ENCODE peak calls at places on chromosomes 11 and 22, in six cellular contexts. L is NCI-H1105, U is left ventricle myocardium inferior, E is NCI-H460, Q is heart right ventricle, Y is aorta. A is an unnamed sample.

GRCh38 chr22:49677495-49677889 is 150.2 kb downstream of the BRD1 start:
- DNase-seq in L (no peak), U (no peak), E (no peak), Q (no peak), Y (no peak), A (peak; percentile 40)

GRCh38 chr22:19014886-19015285 is 78.8 kb upstream of the PRODH start:
- DNase-seq in L (no peak), U (no peak), E (no peak), Q (no peak), Y (no peak), A (no peak)

GRCh38 chr11:72580648-72580950 is 93.6 kb downstream of the PDE2A start:
- DNase-seq in L (no peak), U (no peak), E (no peak), Q (no peak), Y (peak; percentile 24), A (no peak)

GRCh38 chr11:77068461-77069335 is 1.9 kb downstream of the CAPN5 start:
- DNase-seq in L (no peak), U (no peak), E (no peak), Q (no peak), Y (no peak), A (no peak)

GRCh38 chr11:65576867-65577755 is 1.3 kb downstream of the EHBP1L1 start:
- DNase-seq in L (no peak), U (peak; percentile 55), E (peak; percentile 33), Q (peak; percentile 61), Y (peak; percentile 92), A (peak; percentile 85)

GRCh38 chr22:20398420-20398819 is 4.5 kb downstream of the ZNF74 start:
- DNase-seq in L (no peak), U (no peak), E (no peak), Q (no peak), Y (no peak), A (no peak)

GRCh38 chr22:32589007-32589406 is 114.4 kb downstream of the FBXO7 start:
- DNase-seq in L (no peak), U (no peak), E (no peak), Q (no peak), Y (no peak), A (no peak)

GRCh38 chr11:60786811-60787567 is 1.9 kb downstream of the MS4A10 start:
- DNase-seq in L (no peak), U (peak; percentile 79), E (no peak), Q (peak; percentile 72), Y (peak; percentile 75), A (peak; percentile 56)

GRCh38 chr11:35030716-35031213 is 108.2 kb upstream of the CD44 start:
- DNase-seq in L (no peak), U (peak; percentile 35), E (peak; percentile 86), Q (peak; percentile 48), Y (peak; percentile 75), A (no peak)

GRCh38 chr11:117523680-117524079 is 196.0 kb downstream of the CEP164 start:
- DNase-seq in L (no peak), U (no peak), E (no peak), Q (no peak), Y (no peak), A (no peak)

GRCh38 chr22:36359172-36359973 is 28.4 kb downstream of the MYH9 start:
- DNase-seq in L (no peak), U (no peak), E (no peak), Q (no peak), Y (no peak), A (no peak)

GRCh38 chr11:94821439-94821838 is 53.3 kb downstream of the AMOTL1 start:
- DNase-seq in L (no peak), U (no peak), E (no peak), Q (no peak), Y (no peak), A (no peak)

GRCh38 chr22:44328326-44328725 is 15.6 kb upstream of the SHISAL1 start:
- DNase-seq in L (no peak), U (no peak), E (no peak), Q (no peak), Y (no peak), A (peak; percentile 59)

GRCh38 chr22:49097966-49098365 is 729.7 kb downstream of the BRD1 start:
- DNase-seq in L (no peak), U (no peak), E (no peak), Q (no peak), Y (peak; percentile 46), A (peak; percentile 14)

GRCh38 chr11:126414615-126415014 is 59.1 kb downstream of the ST3GAL4 start:
- DNase-seq in L (no peak), U (no peak), E (no peak), Q (peak; percentile 40), Y (no peak), A (peak; percentile 39)

GRCh38 chr11:14275081-14275480 is 83.9 kb downstream of the RRAS2 start:
- DNase-seq in L (no peak), U (no peak), E (no peak), Q (no peak), Y (no peak), A (no peak)

GRCh38 chr11:27447288-27447914 is 25.2 kb downstream of the LGR4 start:
- DNase-seq in L (no peak), U (no peak), E (no peak), Q (no peak), Y (no peak), A (no peak)

GRCh38 chr22:19886605-19887250 is 32.1 kb upstream of the GNB1L start:
- DNase-seq in L (no peak), U (peak; percentile 17), E (no peak), Q (no peak), Y (peak; percentile 69), A (peak; percentile 79)

GRCh38 chr11:86346513-86346912 is 28.2 kb upstream of the CCDC81 start:
- DNase-seq in L (no peak), U (no peak), E (no peak), Q (no peak), Y (no peak), A (no peak)

GRCh38 chr11:71251761-71252433 is 480 bp downstream of the SHANK2 start:
- DNase-seq in L (peak; percentile 54), U (no peak), E (no peak), Q (peak; percentile 19), Y (no peak), A (no peak)

GRCh38 chr11:120708511-120709183 is 197.1 kb downstream of the GRIK4 start:
- DNase-seq in L (no peak), U (no peak), E (no peak), Q (no peak), Y (no peak), A (no peak)

GRCh38 chr11:122720482-122720881 is 65.0 kb downstream of the UBASH3B start:
- DNase-seq in L (no peak), U (no peak), E (no peak), Q (no peak), Y (no peak), A (no peak)

GRCh38 chr22:22089459-22090308 is 107.1 kb upstream of the TOP3B start:
- DNase-seq in L (no peak), U (no peak), E (no peak), Q (no peak), Y (no peak), A (no peak)

GRCh38 chr11:77102246-77103210 is at the start of gene OMP:
- DNase-seq in L (no peak), U (no peak), E (no peak), Q (peak; percentile 8), Y (peak; percentile 30), A (no peak)

GRCh38 chr11:31800398-31801265 is 10.5 kb downstream of the PAX6 start:
- DNase-seq in L (no peak), U (no peak), E (no peak), Q (no peak), Y (no peak), A (no peak)

GRCh38 chr11:28860898-28861297 is 752.7 kb downstream of the METTL15 start:
- DNase-seq in L (no peak), U (no peak), E (peak; percentile 94), Q (no peak), Y (no peak), A (no peak)

GRCh38 chr22:31084811-31085492 is 3.8 kb downstream of the SMTN start:
- DNase-seq in L (peak; percentile 43), U (peak; percentile 90), E (peak; percentile 54), Q (peak; percentile 90), Y (peak; percentile 95), A (peak; percentile 95)

GRCh38 chr11:116232364-116232801 is 540.4 kb downstream of the BUD13 start:
- DNase-seq in L (peak; percentile 49), U (no peak), E (no peak), Q (no peak), Y (no peak), A (no peak)

GRCh38 chr22:17910561-17911311 is 113.6 kb downstream of the MICAL3 start:
- DNase-seq in L (no peak), U (peak; percentile 78), E (no peak), Q (peak; percentile 69), Y (peak; percentile 87), A (no peak)

GRCh38 chr22:20421507-20421874 is 16.1 kb downstream of the SCARF2 start:
- DNase-seq in L (no peak), U (no peak), E (no peak), Q (no peak), Y (peak; percentile 9), A (peak; percentile 4)

GRCh38 chr11:69425444-69425843 is 56.0 kb upstream of the LINC01488 start:
- DNase-seq in L (no peak), U (no peak), E (no peak), Q (no peak), Y (no peak), A (no peak)

GRCh38 chr22:45183974-45184373 is 20.2 kb downstream of the NUP50 start:
- DNase-seq in L (no peak), U (no peak), E (no peak), Q (no peak), Y (no peak), A (no peak)